ENCODE peak calls at places on chromosomes 4 and X, in four cellular contexts. S is testis, K is AG04450, O is AG09309. Q is an unnamed sample.

GRCh38 chr4:38856524-38857337 is at the start of gene TLR6:
- DNase-seq in K (no peak), O (no peak), S (peak), Q (no peak)

GRCh38 chrX:78029663-78030062 is 60.2 kb upstream of the PGAM4 start:
- DNase-seq in S (peak), O (peak), K (no peak), Q (peak)

GRCh38 chr4:146545102-146545501 is 23.4 kb upstream of the SLC10A7 start:
- DNase-seq in O (no peak), S (peak), K (no peak), Q (no peak)

GRCh38 chr4:3716876-3717235 is 49.3 kb upstream of the ADRA2C start:
- DNase-seq in K (no peak), O (no peak), S (no peak), Q (no peak)

GRCh38 chr4:55398461-55398860 is 2.7 kb downstream of the TMEM165 start:
- DNase-seq in S (no peak), K (no peak), O (no peak), Q (no peak)

GRCh38 chr4:16745009-16745408 is 153.4 kb downstream of the LDB2 start:
- DNase-seq in S (peak), O (peak), K (peak), Q (peak)

GRCh38 chrX:121831601-121832000 is 784.2 kb downstream of the GLUD2 start:
- DNase-seq in O (no peak), S (no peak), K (no peak), Q (no peak)

GRCh38 chr4:126705271-126705670 is 927.5 kb upstream of the INTU start:
- DNase-seq in S (no peak), K (no peak), O (no peak), Q (no peak)

GRCh38 chr4:1094336-1094690 is 19.1 kb downstream of the RNF212 start:
- DNase-seq in S (no peak), O (no peak), K (no peak), Q (no peak)

GRCh38 chrX:111361751-111362150 is 50.2 kb downstream of the DCX start:
- DNase-seq in S (no peak), O (no peak), K (no peak), Q (no peak)

GRCh38 chr4:82898322-82899243 is 2.0 kb upstream of the THAP9 start:
- DNase-seq in S (peak), K (peak), O (peak), Q (no peak)

GRCh38 chr4:139184129-139184528 is 7.1 kb upstream of the ELF2 start:
- DNase-seq in K (no peak), S (no peak), O (no peak), Q (no peak)

GRCh38 chrX:44974462-44974861 is 101.5 kb downstream of the KDM6A start:
- DNase-seq in S (no peak), O (no peak), K (no peak), Q (peak)

GRCh38 chrX:66020578-66021406 is 19.1 kb downstream of the VSIG4 start:
- DNase-seq in S (no peak), K (no peak), O (no peak), Q (no peak)

GRCh38 chrX:42085836-42086235 is 162.5 kb upstream of the CASK start:
- DNase-seq in K (no peak), O (no peak), S (no peak), Q (peak)

GRCh38 chrX:44951572-44952067 is 78.6 kb downstream of the KDM6A start:
- DNase-seq in O (no peak), K (no peak), S (no peak), Q (no peak)

GRCh38 chrX:9874483-9874882 is 88.3 kb downstream of the SHROOM2 start:
- DNase-seq in O (no peak), S (no peak), K (no peak), Q (no peak)

DNA sequence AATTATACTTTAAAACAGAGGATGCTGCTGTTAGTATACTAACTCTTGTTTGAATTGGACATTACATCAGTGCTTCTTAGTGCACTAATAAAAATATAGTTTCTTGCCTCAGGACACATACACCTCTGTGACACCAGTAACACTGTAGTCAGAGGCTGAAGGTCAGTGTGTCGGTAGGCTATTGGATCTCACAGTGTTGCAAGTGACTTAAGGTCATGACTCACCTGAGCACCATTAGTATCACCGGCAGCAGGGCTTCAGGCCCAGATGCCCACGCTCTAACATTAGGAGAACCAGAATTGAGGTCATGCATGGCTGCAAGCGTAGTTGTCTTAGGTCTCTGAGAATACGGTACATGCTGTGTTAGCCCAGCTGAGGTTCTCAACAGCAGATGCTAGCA is 15.2 kb downstream of the ETDC start:
- DNase-seq in S (no peak), K (no peak), O (no peak), Q (no peak)
- TF ChIP-seq CTCF in S (no peak), K (no peak), O (no peak), Q (no peak)

DNA sequence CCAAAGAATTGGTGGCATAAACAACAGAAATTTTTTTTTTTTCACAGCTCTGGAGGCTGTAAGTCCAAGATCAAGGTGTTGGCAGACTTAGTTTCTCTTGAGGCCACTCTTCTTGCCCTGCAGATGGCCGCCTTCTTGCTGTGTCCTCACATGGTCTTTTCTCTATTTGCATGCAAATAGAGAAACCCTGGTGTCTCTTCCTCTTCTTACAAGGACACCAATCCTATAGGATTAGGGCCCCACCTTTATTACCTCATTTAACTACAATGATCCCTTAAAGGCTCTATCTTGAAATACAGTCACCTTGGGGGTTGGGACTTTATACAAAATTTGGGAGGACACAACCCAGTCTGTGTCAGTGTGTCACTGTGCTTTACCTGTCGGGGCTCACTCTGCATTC is 175.4 kb upstream of the PGRMC2 start:
- DNase-seq in S (no peak), O (no peak), K (no peak), Q (no peak)
- H3K4me3 ChIP-seq in S (no peak), O (no peak), K (no peak), Q (no peak)

DNA sequence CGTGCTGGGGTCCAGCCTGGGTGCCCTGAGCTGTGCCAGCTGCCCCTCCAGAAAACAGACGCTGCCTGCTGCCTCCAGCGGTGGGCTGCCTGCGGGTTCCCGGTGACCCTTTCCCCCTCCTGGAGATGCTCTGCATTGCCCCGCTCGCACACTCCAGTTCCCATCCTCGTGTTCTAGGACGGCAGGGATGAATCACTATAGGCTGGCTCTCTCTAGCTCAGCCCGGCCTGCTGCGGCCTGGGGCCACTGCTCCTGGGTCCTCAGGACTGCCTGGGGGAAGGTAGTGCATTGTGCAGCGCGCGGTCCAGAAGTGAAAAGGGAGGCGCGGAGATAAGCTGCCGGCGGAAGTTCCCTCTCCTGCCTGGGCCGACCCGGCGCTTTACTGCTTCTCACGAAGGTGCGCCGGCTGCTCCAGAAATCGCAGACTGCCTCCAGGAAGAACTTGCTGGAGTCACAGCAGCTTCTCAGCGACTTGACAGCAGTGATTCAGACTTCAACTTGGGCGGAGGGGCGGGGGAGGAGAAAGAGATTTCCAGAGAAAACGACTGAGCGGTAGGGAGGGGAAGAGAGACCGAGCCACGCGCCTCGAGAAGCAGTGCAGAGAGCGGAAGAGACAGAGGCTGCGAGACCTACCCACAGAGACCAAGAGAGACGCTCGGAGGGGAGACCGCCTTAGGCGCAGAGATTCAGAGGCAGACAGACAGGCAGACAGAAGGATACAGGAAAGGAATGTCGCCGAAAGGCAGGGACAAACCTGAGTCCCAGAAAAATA is 6.7 kb upstream of the MSX1 start:
- DNase-seq in O (peak), K (peak), S (peak), Q (no peak)
- TF ChIP-seq CTCF in O (peak), K (peak), S (peak), Q (peak)

GRCh38 chrX:57952320-57952678 is 42.0 kb upstream of the ZXDA start:
- DNase-seq in K (no peak), O (no peak), S (no peak), Q (no peak)
- H3K4me3 ChIP-seq in K (no peak), O (no peak), S (no peak), Q (no peak)

DNA sequence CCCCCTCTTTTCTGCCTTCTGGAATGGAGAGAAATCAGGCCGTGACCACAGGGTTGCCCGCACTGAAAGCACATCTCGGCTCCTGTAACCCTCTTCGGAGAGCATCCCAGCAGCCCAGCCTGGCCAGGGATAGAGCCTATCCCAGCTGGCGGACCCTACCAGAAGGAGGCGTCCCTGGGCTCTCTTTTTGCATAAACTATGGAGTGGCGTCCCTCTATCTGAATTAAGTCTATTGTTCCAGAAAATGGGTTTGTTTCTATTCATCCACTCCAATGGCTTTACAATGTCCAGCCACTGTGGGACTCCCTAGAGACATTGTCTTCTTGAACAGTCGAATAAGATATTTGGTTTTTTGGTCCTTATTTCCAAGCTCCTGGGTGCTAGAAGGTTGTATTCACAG is 689 bp upstream of the NHSL2 start:
- DNase-seq in S (peak), K (no peak), O (no peak), Q (no peak)
- TF ChIP-seq CTCF in S (no peak), K (peak), O (peak), Q (peak)

GRCh38 chr4:184349283-184350039 is 124.9 kb downstream of the IRF2 start:
- DNase-seq in O (no peak), K (no peak), S (peak), Q (no peak)

GRCh38 chr4:184350964-184351363 is 123.4 kb downstream of the IRF2 start:
- DNase-seq in O (no peak), S (no peak), K (no peak), Q (no peak)

GRCh38 chr4:184350213-184350817 is 124.0 kb downstream of the IRF2 start:
- DNase-seq in S (no peak), O (no peak), K (no peak), Q (no peak)

GRCh38 chr4:184347251-184348239 is 126.8 kb downstream of the IRF2 start:
- DNase-seq in S (peak), O (no peak), K (no peak), Q (no peak)

DNA sequence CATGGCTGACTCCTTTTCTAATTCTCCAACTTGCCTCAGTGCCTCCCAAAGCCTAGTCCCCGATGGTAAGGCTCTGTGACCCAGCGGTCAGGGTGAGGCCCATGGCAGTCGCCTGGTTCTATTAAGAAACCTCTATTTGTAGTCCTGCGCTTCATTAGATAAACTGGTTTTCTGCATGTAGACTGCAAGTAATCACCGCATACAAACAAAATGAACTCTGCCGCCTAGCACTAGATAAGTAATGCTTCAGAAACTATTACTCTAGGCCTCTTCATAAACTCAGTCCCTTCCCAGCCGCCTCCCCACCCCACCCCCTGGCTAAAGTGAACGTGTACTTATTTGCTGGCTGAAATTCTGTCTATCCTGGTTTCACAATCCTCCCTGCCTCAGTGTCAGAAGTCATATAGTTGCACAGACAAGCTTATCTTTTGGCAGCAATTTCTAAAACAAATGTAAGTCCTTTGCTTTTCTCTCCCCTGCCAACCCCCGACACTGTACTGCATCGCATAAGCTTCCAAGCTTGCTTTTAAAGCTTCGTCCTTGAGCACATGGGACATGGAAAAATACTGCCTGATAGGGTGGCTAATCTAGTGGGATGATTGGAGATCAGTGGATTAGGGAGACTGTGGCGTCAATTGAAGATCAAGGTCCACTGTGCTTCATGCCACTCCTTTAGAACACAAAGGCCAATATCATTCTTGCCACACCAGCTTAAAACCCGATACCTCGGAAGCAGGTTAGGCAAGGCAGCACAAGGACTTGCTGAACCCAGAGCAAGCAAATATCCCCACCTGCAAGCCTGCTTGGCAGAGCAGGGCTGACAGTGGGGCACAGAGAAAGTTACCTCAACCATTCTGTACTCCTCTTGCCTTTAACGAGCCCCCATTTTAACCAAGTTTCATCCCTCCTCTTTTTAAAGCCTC is 125.8 kb downstream of the IRF2 start:
- DNase-seq in K (peak), S (peak), O (no peak), Q (peak)
- H3K4me3 ChIP-seq in K (no peak), S (no peak), O (no peak), Q (no peak)

DNA sequence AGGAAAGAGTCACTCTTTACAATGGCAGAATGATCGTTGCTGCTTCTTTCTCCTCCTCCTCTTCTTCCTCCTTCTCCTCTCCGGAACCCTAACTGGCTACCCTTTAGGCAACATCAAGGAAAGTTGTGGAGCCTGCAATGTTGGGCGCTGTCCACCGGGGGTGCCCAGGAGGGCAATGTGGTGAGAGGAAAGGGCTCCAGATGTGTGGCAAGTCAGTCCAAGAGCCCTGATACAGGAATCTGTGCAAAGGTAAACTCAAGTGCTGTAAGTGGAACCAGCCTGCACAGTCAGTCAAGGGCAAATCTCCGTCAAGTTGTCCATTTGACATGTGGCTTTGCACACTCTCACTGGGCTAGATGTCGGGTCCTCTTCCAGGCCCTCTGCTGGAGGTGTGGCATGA is 2.8 kb downstream of the RTL5 start:
- DNase-seq in K (no peak), O (no peak), S (no peak), Q (no peak)
- TF ChIP-seq CTCF in K (peak), O (peak), S (no peak), Q (peak)

DNA sequence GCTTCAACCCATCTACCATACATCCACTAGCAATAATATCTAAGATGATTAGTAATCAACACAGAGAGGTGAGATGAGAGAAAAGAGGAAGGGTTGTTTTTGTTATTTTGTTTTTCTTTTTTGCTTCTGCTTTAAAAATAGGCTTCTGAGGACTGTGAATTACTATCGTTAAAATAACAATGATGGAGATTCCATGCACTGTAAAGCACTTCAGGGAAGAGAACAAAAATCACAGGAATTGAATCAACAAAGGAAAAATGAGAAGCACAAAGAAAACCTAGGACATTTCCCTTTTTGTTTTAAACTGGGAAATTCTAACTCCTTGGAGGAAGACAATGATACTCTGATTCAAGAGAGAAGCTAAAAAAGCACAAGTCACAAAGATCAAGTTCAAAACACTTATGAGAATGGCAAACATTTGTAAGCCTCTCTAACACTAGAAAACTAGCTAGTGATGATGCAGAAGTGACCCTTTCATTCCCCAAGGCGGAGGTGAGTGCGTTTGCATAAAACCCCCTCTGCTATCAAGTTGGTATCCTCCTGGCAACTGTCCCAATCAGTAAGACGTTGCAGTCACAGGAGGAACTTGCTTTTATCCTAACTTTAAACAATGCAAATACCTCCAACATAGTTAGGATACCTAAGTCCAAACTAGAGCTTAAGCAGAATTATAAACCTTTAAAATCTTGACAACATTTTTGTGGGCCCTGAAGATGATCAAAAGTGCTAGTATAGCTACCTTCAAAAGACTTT is 308.5 kb downstream of the CAMK2D start:
- DNase-seq in O (no peak), S (no peak), K (no peak), Q (peak)
- H3K4me3 ChIP-seq in O (no peak), S (no peak), K (no peak), Q (no peak)

GRCh38 chr4:97548186-97548585 is 595.1 kb downstream of the STPG2 start:
- DNase-seq in K (no peak), S (no peak), O (no peak), Q (no peak)
- TF ChIP-seq CTCF in K (no peak), S (no peak), O (no peak), Q (no peak)